ENCODE peak calls at places on chromosomes 4 and X, in seven cellular contexts. One of them, this sample, is unnamed.

GRCh38 chr4:123602007-123602406 is 205.4 kb downstream of the SPRY1 start:
- DNase-seq in testis: no peak
- DNase-seq in heart right ventricle: no peak
- DNase-seq in GM12891: no peak
- DNase-seq in neural progenitor cell: no peak
- DNase-seq in hypothalamus: no peak
- DNase-seq in B cell: no peak
- DNase-seq in this sample: no peak

GRCh38 chr4:48028654-48029053 is 12.1 kb downstream of the NIPAL1 start:
- DNase-seq in testis: no peak
- DNase-seq in heart right ventricle: no peak
- DNase-seq in GM12891: no peak
- DNase-seq in neural progenitor cell: no peak
- DNase-seq in hypothalamus: no peak
- DNase-seq in B cell: no peak
- DNase-seq in this sample: no peak

GRCh38 chr4:86594559-86595425 is 677 bp downstream of the PTPN13 start:
- DNase-seq in testis: peak
- DNase-seq in heart right ventricle: peak
- DNase-seq in GM12891: no peak
- DNase-seq in neural progenitor cell: peak
- DNase-seq in hypothalamus: peak
- DNase-seq in B cell: no peak
- DNase-seq in this sample: peak

GRCh38 chr4:182929296-182929695 is 12.1 kb upstream of the DCTD start:
- DNase-seq in testis: no peak
- DNase-seq in heart right ventricle: no peak
- DNase-seq in GM12891: no peak
- DNase-seq in neural progenitor cell: no peak
- DNase-seq in hypothalamus: no peak
- DNase-seq in B cell: no peak
- DNase-seq in this sample: no peak

GRCh38 chr4:110483516-110483915 is 7.6 kb downstream of the ENPEP start:
- DNase-seq in testis: no peak
- DNase-seq in heart right ventricle: no peak
- DNase-seq in GM12891: no peak
- DNase-seq in neural progenitor cell: no peak
- DNase-seq in hypothalamus: no peak
- DNase-seq in B cell: no peak
- DNase-seq in this sample: no peak

GRCh38 chr4:3352918-3353594 is 60.2 kb downstream of the RGS12 start:
- DNase-seq in testis: peak
- DNase-seq in heart right ventricle: no peak
- DNase-seq in GM12891: no peak
- DNase-seq in neural progenitor cell: no peak
- DNase-seq in hypothalamus: no peak
- DNase-seq in B cell: no peak
- DNase-seq in this sample: no peak

GRCh38 chr4:99024481-99025275 is 29.2 kb downstream of the METAP1 start:
- DNase-seq in testis: peak
- DNase-seq in heart right ventricle: no peak
- DNase-seq in GM12891: no peak
- DNase-seq in neural progenitor cell: peak
- DNase-seq in hypothalamus: no peak
- DNase-seq in B cell: no peak
- DNase-seq in this sample: no peak

GRCh38 chrX:1392376-1393130 is 640 bp upstream of the SLC25A6 start:
- DNase-seq in testis: peak
- DNase-seq in heart right ventricle: peak
- DNase-seq in GM12891: peak
- DNase-seq in neural progenitor cell: peak
- DNase-seq in hypothalamus: no peak
- DNase-seq in B cell: peak
- DNase-seq in this sample: peak

GRCh38 chr4:113540859-113541258 is 220.7 kb downstream of the CAMK2D start:
- DNase-seq in testis: no peak
- DNase-seq in heart right ventricle: no peak
- DNase-seq in GM12891: no peak
- DNase-seq in neural progenitor cell: no peak
- DNase-seq in hypothalamus: no peak
- DNase-seq in B cell: no peak
- DNase-seq in this sample: no peak

GRCh38 chr4:45455217-45455616 is 668.6 kb downstream of the GABRG1 start:
- DNase-seq in testis: no peak
- DNase-seq in heart right ventricle: no peak
- DNase-seq in GM12891: no peak
- DNase-seq in neural progenitor cell: no peak
- DNase-seq in hypothalamus: no peak
- DNase-seq in B cell: no peak
- DNase-seq in this sample: no peak

GRCh38 chr4:15197005-15197404 is 194.7 kb downstream of the CPEB2 start:
- DNase-seq in testis: no peak
- DNase-seq in heart right ventricle: no peak
- DNase-seq in GM12891: no peak
- DNase-seq in neural progenitor cell: peak
- DNase-seq in hypothalamus: no peak
- DNase-seq in B cell: no peak
- DNase-seq in this sample: peak

GRCh38 chr4:20318899-20319291 is 67.2 kb downstream of the SLIT2 start:
- DNase-seq in testis: no peak
- DNase-seq in heart right ventricle: no peak
- DNase-seq in GM12891: no peak
- DNase-seq in neural progenitor cell: no peak
- DNase-seq in hypothalamus: no peak
- DNase-seq in B cell: no peak
- DNase-seq in this sample: no peak

GRCh38 chrX:56468441-56468840 is 95.0 kb upstream of the UBQLN2 start:
- DNase-seq in testis: no peak
- DNase-seq in heart right ventricle: no peak
- DNase-seq in GM12891: no peak
- DNase-seq in neural progenitor cell: no peak
- DNase-seq in hypothalamus: no peak
- DNase-seq in B cell: no peak
- DNase-seq in this sample: no peak

GRCh38 chr4:56684320-56684719 is 3.2 kb upstream of the HOPX start:
- DNase-seq in testis: no peak
- DNase-seq in heart right ventricle: no peak
- DNase-seq in GM12891: no peak
- DNase-seq in neural progenitor cell: no peak
- DNase-seq in hypothalamus: no peak
- DNase-seq in B cell: no peak
- DNase-seq in this sample: no peak

GRCh38 chrX:71618303-71618721 is at the start of gene CXCR3:
- DNase-seq in testis: no peak
- DNase-seq in heart right ventricle: peak
- DNase-seq in GM12891: peak
- DNase-seq in neural progenitor cell: no peak
- DNase-seq in hypothalamus: no peak
- DNase-seq in B cell: peak
- DNase-seq in this sample: no peak

GRCh38 chr4:185591679-185592141 is 56.4 kb upstream of the PDLIM3 start:
- DNase-seq in testis: peak
- DNase-seq in heart right ventricle: no peak
- DNase-seq in GM12891: no peak
- DNase-seq in neural progenitor cell: no peak
- DNase-seq in hypothalamus: no peak
- DNase-seq in B cell: no peak
- DNase-seq in this sample: no peak

GRCh38 chrX:55279832-55280231 is 15.1 kb upstream of the PAGE3 start:
- DNase-seq in testis: peak
- DNase-seq in heart right ventricle: no peak
- DNase-seq in GM12891: no peak
- DNase-seq in neural progenitor cell: no peak
- DNase-seq in hypothalamus: no peak
- DNase-seq in B cell: no peak
- DNase-seq in this sample: no peak

GRCh38 chr4:32562010-32562409 is 1841.8 kb downstream of the PCDH7 start:
- DNase-seq in testis: no peak
- DNase-seq in heart right ventricle: no peak
- DNase-seq in GM12891: no peak
- DNase-seq in neural progenitor cell: no peak
- DNase-seq in hypothalamus: no peak
- DNase-seq in B cell: no peak
- DNase-seq in this sample: no peak

GRCh38 chr4:57156242-57156990 is 46.2 kb upstream of the IGFBP7 start:
- DNase-seq in testis: no peak
- DNase-seq in heart right ventricle: no peak
- DNase-seq in GM12891: no peak
- DNase-seq in neural progenitor cell: no peak
- DNase-seq in hypothalamus: no peak
- DNase-seq in B cell: no peak
- DNase-seq in this sample: no peak

GRCh38 chr4:168859888-168860694 is 150.0 kb downstream of the CBR4 start:
- DNase-seq in testis: no peak
- DNase-seq in heart right ventricle: no peak
- DNase-seq in GM12891: no peak
- DNase-seq in neural progenitor cell: peak
- DNase-seq in hypothalamus: no peak
- DNase-seq in B cell: no peak
- DNase-seq in this sample: no peak

GRCh38 chr4:151685303-151685702 is 75.5 kb downstream of the GATB start:
- DNase-seq in testis: no peak
- DNase-seq in heart right ventricle: no peak
- DNase-seq in GM12891: no peak
- DNase-seq in neural progenitor cell: no peak
- DNase-seq in hypothalamus: no peak
- DNase-seq in B cell: no peak
- DNase-seq in this sample: no peak

GRCh38 chr4:113760094-113760851 is 1.3 kb downstream of the CAMK2D start:
- DNase-seq in testis: peak
- DNase-seq in heart right ventricle: no peak
- DNase-seq in GM12891: no peak
- DNase-seq in neural progenitor cell: peak
- DNase-seq in hypothalamus: peak
- DNase-seq in B cell: no peak
- DNase-seq in this sample: peak

GRCh38 chr4:39032218-39033085 is at the start of gene TMEM156:
- DNase-seq in testis: no peak
- DNase-seq in heart right ventricle: no peak
- DNase-seq in GM12891: no peak
- DNase-seq in neural progenitor cell: no peak
- DNase-seq in hypothalamus: no peak
- DNase-seq in B cell: no peak
- DNase-seq in this sample: no peak

GRCh38 chr4:101287332-101287731 is 60.0 kb downstream of the PPP3CA start:
- DNase-seq in testis: no peak
- DNase-seq in heart right ventricle: no peak
- DNase-seq in GM12891: no peak
- DNase-seq in neural progenitor cell: no peak
- DNase-seq in hypothalamus: no peak
- DNase-seq in B cell: no peak
- DNase-seq in this sample: no peak

GRCh38 chr4:128974203-128974602 is 119.1 kb downstream of the SCLT1 start:
- DNase-seq in testis: no peak
- DNase-seq in heart right ventricle: no peak
- DNase-seq in GM12891: no peak
- DNase-seq in neural progenitor cell: no peak
- DNase-seq in hypothalamus: no peak
- DNase-seq in B cell: no peak
- DNase-seq in this sample: no peak

GRCh38 chr4:24105183-24106039 is 215.6 kb upstream of the PPARGC1A start:
- DNase-seq in testis: no peak
- DNase-seq in heart right ventricle: no peak
- DNase-seq in GM12891: no peak
- DNase-seq in neural progenitor cell: no peak
- DNase-seq in hypothalamus: no peak
- DNase-seq in B cell: no peak
- DNase-seq in this sample: no peak

GRCh38 chr4:126604273-126604867 is 1028.4 kb upstream of the INTU start:
- DNase-seq in testis: peak
- DNase-seq in heart right ventricle: no peak
- DNase-seq in GM12891: no peak
- DNase-seq in neural progenitor cell: peak
- DNase-seq in hypothalamus: no peak
- DNase-seq in B cell: no peak
- DNase-seq in this sample: no peak

This sample was measured in endodermal cell.